ENCODE peak calls at places on chromosomes 13 and 19, in four cellular contexts. M, H, J and I are unnamed samples.

GRCh38 chr13:32246468-32246867 is 68.7 kb downstream of the ZAR1L start:
- DNase-seq in H (no peak), M (peak), J (peak), I (peak)

GRCh38 chr13:75479102-75479501 is 2.9 kb downstream of the TBC1D4 start:
- DNase-seq in H (no peak), M (no peak), J (no peak), I (no peak)

GRCh38 chr19:37980419-37980975 is 73.5 kb downstream of the SIPA1L3 start:
- DNase-seq in J (no peak), M (no peak), H (no peak), I (no peak)

GRCh38 chr13:113047587-113047986 is 58.0 kb upstream of the F7 start:
- DNase-seq in J (peak), M (no peak), H (no peak), I (peak)

GRCh38 chr13:28485551-28485950 is 9.4 kb downstream of the FLT1 start:
- DNase-seq in J (no peak), M (no peak), H (no peak), I (no peak)

GRCh38 chr19:1238373-1239303 is 833 bp upstream of the CBARP start:
- DNase-seq in M (no peak), J (no peak), H (no peak), I (no peak)

GRCh38 chr13:49533586-49534269 is 38.0 kb downstream of the PHF11 start:
- DNase-seq in M (no peak), H (no peak), J (no peak), I (no peak)

GRCh38 chr13:51559916-51560315 is 24.3 kb upstream of the WDFY2 start:
- DNase-seq in J (no peak), H (no peak), M (no peak), I (no peak)

GRCh38 chr13:74678308-74678958 is 544.2 kb upstream of the KLF12 start:
- DNase-seq in H (no peak), M (no peak), J (no peak), I (no peak)

GRCh38 chr13:35733832-35734231 is 257.3 kb upstream of the MAB21L1 start:
- DNase-seq in J (no peak), H (no peak), M (no peak), I (no peak)
- H3K27ac ChIP-seq in J (no peak), H (no peak), M (no peak), I (no peak)

DNA sequence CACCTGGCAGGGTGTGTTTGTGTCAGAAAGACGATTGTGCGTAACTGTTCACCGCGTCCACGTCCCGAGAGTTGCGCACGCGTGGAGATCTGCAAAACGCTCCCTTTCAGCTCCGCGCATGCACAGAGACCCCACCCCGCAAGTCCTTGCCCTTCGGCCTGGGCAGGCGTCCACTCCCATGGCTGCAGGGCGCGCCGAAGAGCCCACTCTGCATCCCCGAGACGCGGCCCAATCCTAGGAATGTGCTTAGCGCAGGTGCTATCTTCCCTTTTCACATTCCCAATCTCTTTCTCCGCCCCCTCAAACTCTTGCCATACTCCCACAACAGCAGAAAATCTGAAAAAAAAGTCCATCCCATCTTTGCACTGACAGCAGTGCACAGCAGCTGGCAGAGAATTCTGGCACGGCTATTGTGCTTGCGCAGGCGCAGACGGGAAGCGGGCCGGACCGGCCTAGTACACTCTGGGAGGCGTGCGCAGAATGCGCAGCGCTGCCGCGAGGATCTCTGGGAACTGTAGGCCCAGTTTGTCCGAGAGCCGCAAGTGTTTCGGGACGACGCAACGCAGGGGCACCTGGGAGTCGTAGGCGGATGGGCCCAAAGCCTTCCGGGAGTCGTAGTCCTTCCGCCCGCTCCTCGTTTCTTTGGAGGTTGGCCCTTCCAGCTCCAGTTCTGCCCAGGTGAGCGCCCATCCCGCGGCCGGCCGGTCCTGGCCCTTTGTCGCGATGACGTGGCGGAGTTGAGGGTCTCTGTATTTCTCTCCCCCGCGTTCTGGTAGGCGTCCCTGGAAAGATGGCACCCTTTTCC is 23.1 kb downstream of the ZNF175 start:
- DNase-seq in J (peak), M (peak), H (peak), I (peak)
- H3K27ac ChIP-seq in J (peak), M (no peak), H (peak), I (peak)

DNA sequence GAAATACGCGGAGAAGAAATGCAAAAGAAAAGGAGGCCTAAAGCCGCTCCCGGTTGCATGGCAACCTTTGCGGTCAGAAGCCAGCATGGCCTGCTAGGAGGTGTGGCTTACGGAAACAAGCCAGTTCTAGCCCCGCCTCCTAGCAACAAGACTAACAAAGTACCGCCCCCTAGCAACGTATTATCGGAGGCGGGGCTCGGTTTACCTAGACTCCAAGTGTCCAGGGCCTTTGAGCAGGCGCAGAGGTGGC is 438 bp upstream of the CYTH2 start:
- DNase-seq in M (no peak), J (no peak), H (no peak), I (no peak)
- H3K27ac ChIP-seq in M (peak), J (peak), H (peak), I (peak)

DNA sequence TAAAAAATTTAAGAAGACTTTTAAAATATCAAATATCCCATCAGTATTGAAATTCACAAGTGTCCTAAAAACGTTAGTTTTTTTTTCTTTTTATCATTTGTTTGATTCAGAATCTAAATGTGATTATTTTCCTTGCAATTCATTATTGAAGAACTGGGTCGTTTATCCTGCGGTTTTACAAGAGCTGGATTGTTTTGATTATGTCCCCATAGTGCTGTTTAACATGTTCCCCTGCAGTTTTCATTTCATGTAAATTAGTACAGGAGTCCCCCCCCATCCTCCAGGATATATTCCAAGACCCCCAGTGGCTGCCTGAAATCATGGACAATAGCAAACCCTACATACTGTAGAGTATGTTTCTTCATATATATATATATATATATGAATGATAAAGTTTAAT is 105.7 kb downstream of the KCTD15 start:
- DNase-seq in M (no peak), J (no peak), H (no peak), I (no peak)
- H3K27ac ChIP-seq in M (no peak), J (no peak), H (no peak), I (peak)

DNA sequence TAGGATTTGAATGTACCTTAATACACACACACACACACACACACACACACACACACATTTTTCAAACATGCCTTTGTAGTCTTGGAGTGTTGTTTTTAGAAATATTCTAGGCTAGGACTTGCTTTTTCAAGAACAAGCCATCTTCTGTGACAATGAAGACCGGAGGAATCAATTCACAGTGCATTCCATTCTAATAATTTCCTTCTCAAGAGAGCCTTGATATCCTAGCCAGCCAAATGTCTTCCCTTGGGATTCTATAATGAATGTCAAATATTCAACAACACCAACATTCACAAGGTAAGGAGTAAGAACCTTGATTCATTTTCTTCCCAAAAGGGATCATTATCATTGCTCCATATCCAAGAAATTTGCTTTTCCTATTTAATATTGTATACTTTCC is 180.3 kb downstream of the SLITRK1 start:
- DNase-seq in J (no peak), M (no peak), H (no peak), I (no peak)
- H3K27ac ChIP-seq in J (no peak), M (no peak), H (no peak), I (no peak)

GRCh38 chr19:11324079-11324661 is 15.3 kb downstream of the RAB3D start:
- DNase-seq in J (peak), H (peak), M (peak), I (peak)
- H3K27ac ChIP-seq in J (peak), H (peak), M (peak), I (no peak)

GRCh38 chr19:18112989-18113478 is 15.5 kb downstream of the MAST3 start:
- DNase-seq in M (peak), H (peak), J (peak), I (peak)
- H3K27ac ChIP-seq in M (no peak), H (no peak), J (no peak), I (no peak)

DNA sequence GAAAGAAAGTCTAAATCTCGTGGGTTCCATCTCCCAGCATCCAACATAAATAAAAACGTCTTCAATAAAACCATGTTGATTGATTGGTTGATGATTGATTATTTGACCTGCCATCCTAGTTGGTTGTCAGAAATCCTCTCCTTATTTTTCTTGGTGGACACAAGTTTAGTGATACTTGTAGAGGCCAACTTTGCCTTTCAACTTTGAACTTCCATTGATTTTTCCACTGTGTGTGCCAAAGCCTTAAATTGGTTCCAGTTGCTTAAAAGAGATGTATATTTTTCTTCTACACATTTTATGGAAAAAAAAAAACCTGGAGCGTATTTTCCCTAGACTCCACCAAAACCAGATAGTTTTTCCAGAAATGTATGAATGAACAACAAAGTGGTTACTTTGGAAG is 85.0 kb downstream of the MBNL2 start:
- DNase-seq in H (no peak), M (no peak), J (no peak), I (no peak)
- H3K27ac ChIP-seq in H (no peak), M (no peak), J (peak), I (peak)

DNA sequence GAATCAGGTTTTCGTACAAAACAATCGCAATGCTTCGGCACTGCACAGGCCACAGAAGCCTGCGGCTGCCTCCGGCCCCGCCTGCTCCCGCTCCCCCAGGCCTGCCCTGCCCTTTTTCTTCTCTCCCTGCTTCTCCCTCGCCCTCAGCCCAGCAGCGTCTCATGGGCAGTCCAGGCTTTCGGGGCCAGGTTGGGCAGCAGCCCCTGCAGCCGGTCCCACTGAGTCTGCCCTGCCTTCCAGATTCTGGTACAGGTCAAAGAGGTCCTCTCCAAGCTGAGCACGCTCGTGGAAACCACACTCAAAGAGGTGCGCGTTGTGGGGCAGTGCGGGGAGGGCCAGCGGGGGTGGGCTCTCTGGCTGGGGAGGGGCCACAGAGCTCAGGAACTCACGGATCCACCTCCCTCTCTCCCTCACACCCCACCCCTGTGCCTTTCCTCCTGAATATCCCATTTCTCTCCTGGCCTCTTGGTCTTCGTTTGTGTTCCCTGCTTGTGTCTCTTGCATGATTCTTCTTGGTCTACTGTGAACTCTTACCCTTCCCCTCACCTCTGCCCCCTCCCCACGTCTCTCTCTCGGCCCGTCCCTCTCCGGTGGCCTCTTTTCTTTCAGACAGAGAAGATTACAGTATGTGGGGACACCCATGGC is 30.1 kb downstream of the CCDC8 start:
- DNase-seq in M (no peak), H (no peak), J (no peak), I (no peak)
- H3K27ac ChIP-seq in M (no peak), H (no peak), J (no peak), I (no peak)